ENCODE peak calls at places on chromosome 22, in four cellular contexts. D is endodermal cell, B is stomach, O is Caco-2. N is an unnamed sample. For H3K4me1 and H3K36me3, the result is how much of the 10 kb centered on the place peaks cover.

GRCh38 chr22:39152024-39152510 is 413 bp downstream of the CBX7 start:
- DNase-seq in B (no peak), O (no peak), D (no peak), N (no peak)

GRCh38 chr22:25054943-25055511 is 102.5 kb downstream of the KIAA1671 start:
- DNase-seq in B (no peak), D (no peak), O (no peak), N (no peak)

GRCh38 chr22:47110817-47111443 is 348.5 kb downstream of the TBC1D22A start:
- DNase-seq in D (no peak), O (peak), B (no peak), N (no peak)

GRCh38 chr22:38418589-38418988 is 36.4 kb downstream of the KCNJ4 start:
- DNase-seq in B (no peak), O (no peak), D (no peak), N (no peak)

GRCh38 chr22:18970180-18970947 is 34.3 kb upstream of the PRODH start:
- DNase-seq in B (no peak), D (peak), O (peak), N (peak)

GRCh38 chr22:16960220-16960883 is 47.7 kb downstream of the GAB4 start:
- DNase-seq in D (no peak), O (no peak), B (no peak), N (no peak)

GRCh38 chr22:29314537-29315285 is 786 bp downstream of the RASL10A start:
- DNase-seq in D (peak), B (no peak), O (peak), N (no peak)

GRCh38 chr22:30089655-30089974 is 9.4 kb downstream of the HORMAD2 start:
- DNase-seq in D (no peak), B (no peak), O (no peak), N (no peak)

GRCh38 chr22:29856496-29856895 is 18.4 kb upstream of the ASCC2 start:
- DNase-seq in O (no peak), B (no peak), D (peak), N (no peak)

GRCh38 chr22:50138036-50138435 is 32.5 kb upstream of the PANX2 start:
- DNase-seq in D (no peak), B (no peak), O (no peak), N (no peak)

GRCh38 chr22:24894998-24895397 is 51.5 kb downstream of the LHFPL7 start:
- DNase-seq in O (no peak), B (peak), D (no peak), N (peak)

GRCh38 chr22:37639771-37640590 is 512 bp downstream of the SH3BP1 start:
- DNase-seq in B (no peak), O (no peak), D (peak), N (no peak)

GRCh38 chr22:22716136-22716535 is 71.7 kb downstream of the GGTLC2 start:
- DNase-seq in B (no peak), D (no peak), O (no peak), N (no peak)
- H3K4me1 ChIP-seq in B (under half), D (under half), O (under half), N (under half)

GRCh38 chr22:23281053-23281405 is 100.7 kb downstream of the BCR start:
- DNase-seq in D (no peak), B (no peak), O (no peak), N (no peak)
- H3K36me3 ChIP-seq in D (half or more), B (half or more), O (under half), N (under half)

GRCh38 chr22:21856197-21856596 is 11.2 kb downstream of the MAPK1 start:
- DNase-seq in D (no peak), O (no peak), B (no peak), N (no peak)

GRCh38 chr22:21855715-21856114 is 11.7 kb downstream of the MAPK1 start:
- DNase-seq in O (no peak), D (no peak), B (no peak), N (no peak)

GRCh38 chr22:21858025-21858764 is 9.2 kb downstream of the MAPK1 start:
- DNase-seq in B (no peak), O (no peak), D (no peak), N (no peak)

GRCh38 chr22:21857501-21857914 is 9.9 kb downstream of the MAPK1 start:
- DNase-seq in D (no peak), O (peak), B (no peak), N (no peak)

GRCh38 chr22:21856868-21857267 is 10.6 kb downstream of the MAPK1 start:
- DNase-seq in O (no peak), D (no peak), B (no peak), N (no peak)
- H3K4me1 ChIP-seq in O (under half), D (under half), B (under half), N (under half)

DNA sequence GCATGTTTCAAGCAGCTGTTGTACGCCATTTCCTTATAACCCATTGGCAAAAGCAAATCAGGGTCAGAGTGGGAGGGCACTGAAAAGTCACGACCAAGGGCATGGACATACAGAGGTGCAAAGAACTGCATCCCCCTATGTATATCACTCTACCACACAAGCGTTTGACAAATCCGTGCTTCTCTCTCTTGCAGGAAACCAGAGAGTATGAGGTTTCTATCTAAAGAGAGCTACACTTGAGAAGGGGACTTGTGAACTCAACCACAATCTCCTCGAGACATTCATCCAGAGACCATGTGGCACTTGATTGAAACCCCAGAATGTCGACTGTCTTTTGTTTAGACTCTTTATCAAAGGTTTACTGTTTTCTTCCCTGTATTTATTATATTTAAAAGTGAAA is 49.0 kb upstream of the ASPHD2 start:
- DNase-seq in O (no peak), D (no peak), B (no peak), N (no peak)
- H3K36me3 ChIP-seq in O (under half), D (under half), B (under half), N (under half)

GRCh38 chr22:40498454-40499186 is 128.2 kb downstream of the SGSM3 start:
- DNase-seq in B (no peak), O (peak), D (peak), N (no peak)
- H3K4me1 ChIP-seq in B (under half), O (under half), D (under half), N (under half)

GRCh38 chr22:31461699-31462098 is 27.9 kb downstream of the EIF4ENIF1 start:
- DNase-seq in B (no peak), D (no peak), O (no peak), N (no peak)
- H3K36me3 ChIP-seq in B (half or more), D (half or more), O (under half), N (half or more)

DNA sequence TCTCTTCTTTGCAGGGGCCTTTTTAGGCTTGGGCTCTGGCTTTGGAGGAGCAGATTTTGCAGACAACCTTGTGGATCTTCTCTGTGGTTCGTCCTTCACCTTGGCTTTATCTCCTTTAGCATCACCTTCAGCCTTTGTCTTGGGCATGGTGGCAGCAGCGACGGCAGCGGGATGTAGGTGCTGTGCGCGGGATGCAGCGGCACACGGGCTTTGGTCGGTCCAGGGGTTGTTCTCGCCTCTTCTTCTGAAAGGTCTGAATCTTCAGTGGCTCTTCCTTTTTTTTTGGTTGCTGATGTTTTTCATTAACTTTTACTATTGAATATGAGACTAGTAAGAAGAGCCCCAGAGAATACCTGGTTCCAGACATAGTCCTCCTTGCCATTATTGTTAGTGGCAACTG is 10.0 kb downstream of the MEI1 start:
- DNase-seq in O (no peak), D (no peak), B (no peak), N (no peak)
- H3K4me1 ChIP-seq in O (under half), D (under half), B (under half), N (under half)

GRCh38 chr22:23803001-23803819 is 16.4 kb downstream of the SMARCB1 start:
- DNase-seq in B (no peak), D (peak), O (no peak), N (no peak)

GRCh38 chr22:23801238-23801821 is 14.6 kb downstream of the SMARCB1 start:
- DNase-seq in B (no peak), D (peak), O (no peak), N (no peak)

GRCh38 chr22:23804781-23805291 is 18.1 kb downstream of the SMARCB1 start:
- DNase-seq in D (peak), O (no peak), B (no peak), N (no peak)

GRCh38 chr22:23800297-23801237 is 13.8 kb downstream of the SMARCB1 start:
- DNase-seq in O (no peak), D (peak), B (no peak), N (no peak)

DNA sequence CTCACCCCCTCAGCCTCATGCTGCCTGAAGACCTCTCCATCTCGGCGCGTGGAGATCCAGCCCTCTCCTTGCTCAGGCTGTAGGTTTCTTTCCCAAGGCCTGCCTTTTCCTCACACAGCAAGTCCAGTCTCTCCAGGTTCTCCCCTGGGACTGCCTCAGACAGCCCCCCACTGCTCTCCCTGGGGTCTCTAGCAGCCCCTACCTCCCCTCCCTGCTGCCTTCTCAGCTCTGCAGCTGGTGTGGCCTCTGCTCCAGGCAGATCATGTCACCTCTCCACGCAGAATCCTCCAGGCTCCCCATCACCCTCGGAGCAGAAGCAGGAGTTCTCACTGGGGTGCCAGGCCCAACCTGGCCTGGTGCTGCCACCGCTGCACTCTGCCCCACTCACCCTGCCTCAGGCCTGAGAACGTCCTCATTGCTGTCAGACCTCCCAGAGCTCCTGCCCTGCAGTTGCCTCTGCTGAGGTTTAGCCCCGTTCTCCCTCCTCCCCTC is 15.2 kb downstream of the SMARCB1 start:
- DNase-seq in D (peak), B (no peak), O (no peak), N (no peak)
- H3K36me3 ChIP-seq in D (half or more), B (half or more), O (under half), N (half or more)

GRCh38 chr22:20243545-20244249 is 24.4 kb downstream of the RTN4R start:
- DNase-seq in O (no peak), B (peak), D (peak), N (peak)

GRCh38 chr22:20243176-20243544 is 25.0 kb downstream of the RTN4R start:
- DNase-seq in B (no peak), O (no peak), D (no peak), N (no peak)

GRCh38 chr22:20241579-20242392 is 26.3 kb downstream of the RTN4R start:
- DNase-seq in B (no peak), D (no peak), O (no peak), N (no peak)

GRCh38 chr22:20244250-20244648 is 23.9 kb downstream of the RTN4R start:
- DNase-seq in B (no peak), D (no peak), O (no peak), N (no peak)

DNA sequence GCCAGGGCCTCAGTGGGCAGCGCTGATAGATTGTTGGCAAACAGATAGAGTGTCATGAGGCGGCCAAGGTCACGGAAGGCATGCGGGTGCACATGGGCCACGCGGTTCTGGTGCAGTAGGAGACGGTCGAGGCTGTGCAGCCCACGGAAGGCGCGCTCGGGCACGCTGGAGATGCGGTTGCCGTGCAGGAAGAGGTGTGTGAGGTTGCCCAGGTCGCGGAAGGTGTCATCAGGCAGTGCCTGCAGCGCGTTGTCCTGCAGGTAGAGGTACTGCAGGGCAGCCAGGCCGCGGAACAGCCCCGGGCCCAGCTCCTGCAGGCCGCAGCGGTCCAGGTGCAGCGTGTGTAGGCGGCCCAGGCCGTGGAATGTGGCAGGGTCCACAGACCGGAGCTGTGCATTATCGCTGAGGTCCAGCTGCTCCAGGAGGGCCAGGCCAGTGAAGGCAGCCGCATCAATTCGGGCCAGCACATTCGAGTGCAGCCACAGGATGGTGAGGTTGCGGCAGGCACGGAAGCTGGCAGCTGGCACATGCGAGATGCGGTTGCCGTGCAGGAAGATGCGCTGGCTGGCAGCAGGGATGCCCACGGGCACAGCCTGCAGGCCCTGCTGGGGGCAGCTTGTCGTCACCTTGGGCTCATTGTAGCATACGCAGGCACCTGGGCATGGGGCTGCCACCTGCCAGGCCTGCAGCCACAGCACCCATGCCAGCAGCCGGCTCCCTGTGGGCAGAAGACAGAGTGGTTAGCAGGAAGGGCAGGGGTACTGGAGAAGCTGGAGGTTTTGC is 25.5 kb downstream of the RTN4R start:
- DNase-seq in D (no peak), O (no peak), B (no peak), N (no peak)
- H3K4me1 ChIP-seq in D (under half), O (under half), B (under half), N (half or more)

DNA sequence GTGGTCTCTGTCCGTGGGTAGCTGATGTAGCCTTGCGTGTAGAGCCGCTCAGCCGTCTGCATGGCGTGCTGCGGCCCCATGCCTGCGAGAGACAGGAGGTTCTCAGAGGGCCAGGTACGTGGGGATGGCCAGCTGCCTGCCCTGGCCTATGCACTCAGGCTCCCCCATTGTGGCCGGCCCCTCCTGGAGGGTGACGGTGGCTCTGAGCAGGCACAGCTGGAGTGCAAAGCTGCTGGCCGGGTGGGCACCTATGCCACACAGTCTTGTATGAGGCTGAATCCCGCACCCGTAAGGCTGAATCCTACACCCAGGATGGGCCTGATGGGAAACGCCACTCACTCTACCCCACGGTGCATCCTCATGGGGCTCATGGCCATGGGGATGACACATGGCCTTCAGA is 11.6 kb upstream of the PPM1F start:
- DNase-seq in D (no peak), B (no peak), O (no peak), N (no peak)
- H3K36me3 ChIP-seq in D (half or more), B (half or more), O (under half), N (half or more)